ENCODE peak calls at places on chromosomes 11 and 22, in seven cellular contexts. One of them, this sample, is unnamed.

GRCh38 chr11:64844330-64845124 is at the start of gene CDC42BPG:
- DNase-seq in epithelial cell of esophagus: peak; percentile 92
- DNase-seq in CD8-positive, alpha-beta T cell: peak; percentile 76
- DNase-seq in tibial nerve: no peak
- DNase-seq in BJ: no peak
- DNase-seq in fibroblast of the aortic adventitia: peak; percentile 45
- DNase-seq in heart right ventricle: no peak
- DNase-seq in this sample: peak; percentile 34

GRCh38 chr11:95849087-95849825 is 59.0 kb downstream of the CEP57 start:
- DNase-seq in tibial nerve: no peak
- DNase-seq in heart right ventricle: peak; percentile 55
- DNase-seq in BJ: peak; percentile 27
- DNase-seq in epithelial cell of esophagus: peak; percentile 80
- DNase-seq in CD8-positive, alpha-beta T cell: no peak
- DNase-seq in fibroblast of the aortic adventitia: peak; percentile 84
- DNase-seq in this sample: peak; percentile 87

GRCh38 chr22:22025320-22026156 is 43.0 kb upstream of the TOP3B start:
- DNase-seq in epithelial cell of esophagus: no peak
- DNase-seq in tibial nerve: no peak
- DNase-seq in heart right ventricle: no peak
- DNase-seq in fibroblast of the aortic adventitia: no peak
- DNase-seq in CD8-positive, alpha-beta T cell: no peak
- DNase-seq in BJ: no peak
- DNase-seq in this sample: no peak

GRCh38 chr22:44402196-44403111 is 89.7 kb upstream of the SHISAL1 start:
- DNase-seq in CD8-positive, alpha-beta T cell: no peak
- DNase-seq in BJ: no peak
- DNase-seq in fibroblast of the aortic adventitia: no peak
- DNase-seq in epithelial cell of esophagus: no peak
- DNase-seq in tibial nerve: no peak
- DNase-seq in heart right ventricle: no peak
- DNase-seq in this sample: no peak

GRCh38 chr11:82494988-82495432 is 238.7 kb downstream of the FAM181B start:
- DNase-seq in fibroblast of the aortic adventitia: no peak
- DNase-seq in CD8-positive, alpha-beta T cell: no peak
- DNase-seq in tibial nerve: no peak
- DNase-seq in heart right ventricle: no peak
- DNase-seq in epithelial cell of esophagus: peak; percentile 67
- DNase-seq in BJ: no peak
- DNase-seq in this sample: no peak

GRCh38 chr11:75051043-75051442 is 45.6 kb downstream of the OR2AT4 start:
- DNase-seq in BJ: no peak
- DNase-seq in fibroblast of the aortic adventitia: no peak
- DNase-seq in epithelial cell of esophagus: no peak
- DNase-seq in heart right ventricle: no peak
- DNase-seq in CD8-positive, alpha-beta T cell: no peak
- DNase-seq in tibial nerve: no peak
- DNase-seq in this sample: no peak

GRCh38 chr11:39078465-39078864 is 2381.0 kb downstream of the LRRC4C start:
- DNase-seq in tibial nerve: no peak
- DNase-seq in CD8-positive, alpha-beta T cell: no peak
- DNase-seq in epithelial cell of esophagus: no peak
- DNase-seq in fibroblast of the aortic adventitia: no peak
- DNase-seq in heart right ventricle: no peak
- DNase-seq in BJ: no peak
- DNase-seq in this sample: no peak

GRCh38 chr11:38646382-38646781 is 2048.3 kb upstream of the RAG2 start:
- DNase-seq in fibroblast of the aortic adventitia: no peak
- DNase-seq in epithelial cell of esophagus: no peak
- DNase-seq in tibial nerve: no peak
- DNase-seq in CD8-positive, alpha-beta T cell: peak; percentile 0
- DNase-seq in BJ: no peak
- DNase-seq in heart right ventricle: peak; percentile 48
- DNase-seq in this sample: no peak

GRCh38 chr22:46595545-46595944 is 24.6 kb upstream of the GRAMD4 start:
- DNase-seq in tibial nerve: no peak
- DNase-seq in heart right ventricle: no peak
- DNase-seq in epithelial cell of esophagus: no peak
- DNase-seq in BJ: no peak
- DNase-seq in fibroblast of the aortic adventitia: no peak
- DNase-seq in CD8-positive, alpha-beta T cell: no peak
- DNase-seq in this sample: no peak

GRCh38 chr11:10669258-10670033 is 24.1 kb downstream of the IRAG1 start:
- DNase-seq in CD8-positive, alpha-beta T cell: no peak
- DNase-seq in BJ: peak; percentile 85
- DNase-seq in heart right ventricle: no peak
- DNase-seq in fibroblast of the aortic adventitia: peak; percentile 73
- DNase-seq in tibial nerve: no peak
- DNase-seq in epithelial cell of esophagus: no peak
- DNase-seq in this sample: peak; percentile 77

GRCh38 chr11:126415128-126415527 is 59.6 kb downstream of the ST3GAL4 start:
- DNase-seq in BJ: no peak
- DNase-seq in epithelial cell of esophagus: no peak
- DNase-seq in fibroblast of the aortic adventitia: peak; percentile 99
- DNase-seq in CD8-positive, alpha-beta T cell: no peak
- DNase-seq in heart right ventricle: peak; percentile 87
- DNase-seq in tibial nerve: peak; percentile 87
- DNase-seq in this sample: no peak

GRCh38 chr11:37973926-37974325 is 1375.9 kb upstream of the RAG2 start:
- DNase-seq in heart right ventricle: no peak
- DNase-seq in BJ: no peak
- DNase-seq in fibroblast of the aortic adventitia: no peak
- DNase-seq in epithelial cell of esophagus: peak; percentile 77
- DNase-seq in tibial nerve: no peak
- DNase-seq in CD8-positive, alpha-beta T cell: no peak
- DNase-seq in this sample: peak; percentile 16

GRCh38 chr11:114226283-114226859 is 69.8 kb upstream of the NNMT start:
- DNase-seq in tibial nerve: no peak
- DNase-seq in BJ: no peak
- DNase-seq in epithelial cell of esophagus: no peak
- DNase-seq in fibroblast of the aortic adventitia: no peak
- DNase-seq in heart right ventricle: no peak
- DNase-seq in CD8-positive, alpha-beta T cell: no peak
- DNase-seq in this sample: no peak

GRCh38 chr11:114225662-114226061 is 70.5 kb upstream of the NNMT start:
- DNase-seq in tibial nerve: no peak
- DNase-seq in epithelial cell of esophagus: no peak
- DNase-seq in CD8-positive, alpha-beta T cell: no peak
- DNase-seq in BJ: no peak
- DNase-seq in heart right ventricle: no peak
- DNase-seq in fibroblast of the aortic adventitia: no peak
- DNase-seq in this sample: no peak

GRCh38 chr11:114230031-114230430 is 66.2 kb upstream of the NNMT start:
- DNase-seq in tibial nerve: no peak
- DNase-seq in fibroblast of the aortic adventitia: no peak
- DNase-seq in BJ: no peak
- DNase-seq in epithelial cell of esophagus: no peak
- DNase-seq in CD8-positive, alpha-beta T cell: no peak
- DNase-seq in heart right ventricle: no peak
- DNase-seq in this sample: no peak

GRCh38 chr11:114228401-114229061 is 67.7 kb upstream of the NNMT start:
- DNase-seq in fibroblast of the aortic adventitia: no peak
- DNase-seq in tibial nerve: no peak
- DNase-seq in CD8-positive, alpha-beta T cell: no peak
- DNase-seq in heart right ventricle: no peak
- DNase-seq in BJ: no peak
- DNase-seq in epithelial cell of esophagus: no peak
- DNase-seq in this sample: no peak

DNA sequence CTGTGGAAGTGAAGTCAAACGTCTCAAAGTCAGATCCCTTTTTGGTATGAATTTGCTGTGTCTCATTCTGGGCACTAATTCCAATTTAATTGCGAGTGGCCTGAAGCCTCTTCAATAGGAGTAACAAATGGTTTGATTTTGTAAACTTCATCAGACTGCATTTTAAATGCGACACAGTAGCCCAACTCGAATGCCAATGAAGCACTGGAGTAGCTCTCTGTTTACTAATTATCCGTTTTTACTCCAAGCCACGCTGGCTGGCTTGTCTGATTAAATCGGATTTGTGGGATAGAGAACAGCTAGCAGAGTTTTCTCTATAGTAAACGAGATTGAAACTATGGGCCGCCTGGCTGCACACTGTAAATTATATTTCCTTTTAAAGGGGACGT is 67.1 kb upstream of the NNMT start:
- DNase-seq in heart right ventricle: no peak
- DNase-seq in epithelial cell of esophagus: no peak
- DNase-seq in tibial nerve: no peak
- DNase-seq in CD8-positive, alpha-beta T cell: no peak
- DNase-seq in fibroblast of the aortic adventitia: no peak
- DNase-seq in BJ: no peak
- DNase-seq in this sample: no peak
- H3K4me3 ChIP-seq in heart right ventricle: no peak overlapping the region
- H3K4me3 ChIP-seq in epithelial cell of esophagus: no peak overlapping the region
- H3K4me3 ChIP-seq in tibial nerve: no peak overlapping the region
- H3K4me3 ChIP-seq in CD8-positive, alpha-beta T cell: no peak overlapping the region
- H3K4me3 ChIP-seq in fibroblast of the aortic adventitia: no peak overlapping the region
- H3K4me3 ChIP-seq in BJ: no peak overlapping the region
- H3K4me3 ChIP-seq in this sample: no peak overlapping the region

GRCh38 chr11:5618807-5619206 is 6.0 kb upstream of the TRIM34 start:
- DNase-seq in fibroblast of the aortic adventitia: peak; percentile 80
- DNase-seq in epithelial cell of esophagus: peak; percentile 89
- DNase-seq in tibial nerve: no peak
- DNase-seq in BJ: peak; percentile 36
- DNase-seq in heart right ventricle: no peak
- DNase-seq in CD8-positive, alpha-beta T cell: no peak
- DNase-seq in this sample: peak; percentile 64
- TF ChIP-seq CTCF in fibroblast of the aortic adventitia: no peak
- TF ChIP-seq CTCF in epithelial cell of esophagus: no peak
- TF ChIP-seq CTCF in tibial nerve: no peak
- TF ChIP-seq CTCF in BJ: no peak
- TF ChIP-seq CTCF in heart right ventricle: no peak
- TF ChIP-seq CTCF in CD8-positive, alpha-beta T cell: no peak
- TF ChIP-seq CTCF in this sample: no peak

GRCh38 chr11:60844045-60844869 is 2.3 kb downstream of the CCDC86 start:
- DNase-seq in epithelial cell of esophagus: peak; percentile 45
- DNase-seq in heart right ventricle: no peak
- DNase-seq in fibroblast of the aortic adventitia: peak; percentile 11
- DNase-seq in tibial nerve: no peak
- DNase-seq in CD8-positive, alpha-beta T cell: no peak
- DNase-seq in BJ: no peak
- DNase-seq in this sample: peak; percentile 57
- H3K4me3 ChIP-seq in epithelial cell of esophagus: peak overlapping the region; percentile 64
- H3K4me3 ChIP-seq in heart right ventricle: peak overlapping the region; percentile 77
- H3K4me3 ChIP-seq in fibroblast of the aortic adventitia: peak overlapping the region; percentile 96
- H3K4me3 ChIP-seq in tibial nerve: no peak overlapping the region
- H3K4me3 ChIP-seq in CD8-positive, alpha-beta T cell: peak overlapping the region; percentile 84
- H3K4me3 ChIP-seq in BJ: peak overlapping the region; percentile 16
- H3K4me3 ChIP-seq in this sample: peak overlapping the region; percentile 93

GRCh38 chr11:2930705-2931415 is 1.6 kb upstream of the PHLDA2 start:
- DNase-seq in tibial nerve: no peak
- DNase-seq in fibroblast of the aortic adventitia: peak; percentile 11
- DNase-seq in BJ: no peak
- DNase-seq in epithelial cell of esophagus: peak; percentile 84
- DNase-seq in heart right ventricle: peak; percentile 44
- DNase-seq in CD8-positive, alpha-beta T cell: peak; percentile 38
- DNase-seq in this sample: peak; percentile 54
- TF ChIP-seq CTCF in tibial nerve: peak; percentile 32
- TF ChIP-seq CTCF in fibroblast of the aortic adventitia: peak; percentile 52
- TF ChIP-seq CTCF in BJ: peak; percentile 38
- TF ChIP-seq CTCF in epithelial cell of esophagus: peak; percentile 66
- TF ChIP-seq CTCF in heart right ventricle: peak; percentile 42
- TF ChIP-seq CTCF in CD8-positive, alpha-beta T cell: no peak
- TF ChIP-seq CTCF in this sample: peak; percentile 73

DNA sequence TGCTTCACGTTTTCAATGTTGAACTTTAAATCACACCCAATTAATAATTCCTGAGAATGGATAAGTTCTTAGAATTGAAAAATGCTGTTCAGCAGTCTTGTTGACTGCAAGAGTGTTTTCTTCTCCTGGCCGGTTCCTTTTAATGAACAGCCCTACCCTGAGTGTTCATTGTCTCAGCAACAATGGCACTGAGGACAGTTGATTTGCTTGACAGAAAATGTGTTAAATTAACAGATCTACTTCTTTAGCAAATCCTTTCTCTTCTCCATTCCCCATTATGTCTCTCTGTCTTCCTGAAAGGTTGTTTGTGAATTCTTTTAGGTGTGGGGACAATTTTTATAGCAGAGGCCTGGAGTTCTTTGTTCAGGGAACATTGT is 11.4 kb downstream of the CECR2 start:
- DNase-seq in tibial nerve: no peak
- DNase-seq in epithelial cell of esophagus: no peak
- DNase-seq in BJ: no peak
- DNase-seq in fibroblast of the aortic adventitia: no peak
- DNase-seq in heart right ventricle: no peak
- DNase-seq in CD8-positive, alpha-beta T cell: no peak
- DNase-seq in this sample: no peak
- H3K4me3 ChIP-seq in tibial nerve: no peak overlapping the region
- H3K4me3 ChIP-seq in epithelial cell of esophagus: no peak overlapping the region
- H3K4me3 ChIP-seq in BJ: no peak overlapping the region
- H3K4me3 ChIP-seq in fibroblast of the aortic adventitia: no peak overlapping the region
- H3K4me3 ChIP-seq in heart right ventricle: no peak overlapping the region
- H3K4me3 ChIP-seq in CD8-positive, alpha-beta T cell: no peak overlapping the region
- H3K4me3 ChIP-seq in this sample: no peak overlapping the region

GRCh38 chr11:125320347-125321122 is 156.0 kb downstream of the PKNOX2 start:
- DNase-seq in tibial nerve: no peak
- DNase-seq in BJ: no peak
- DNase-seq in fibroblast of the aortic adventitia: no peak
- DNase-seq in heart right ventricle: no peak
- DNase-seq in epithelial cell of esophagus: no peak
- DNase-seq in CD8-positive, alpha-beta T cell: no peak
- DNase-seq in this sample: no peak
- TF ChIP-seq CTCF in tibial nerve: no peak
- TF ChIP-seq CTCF in BJ: no peak
- TF ChIP-seq CTCF in fibroblast of the aortic adventitia: no peak
- TF ChIP-seq CTCF in heart right ventricle: no peak
- TF ChIP-seq CTCF in epithelial cell of esophagus: no peak
- TF ChIP-seq CTCF in CD8-positive, alpha-beta T cell: no peak
- TF ChIP-seq CTCF in this sample: no peak

GRCh38 chr11:73478737-73479347 is 102.6 kb downstream of the RELT start:
- DNase-seq in CD8-positive, alpha-beta T cell: no peak
- DNase-seq in tibial nerve: no peak
- DNase-seq in fibroblast of the aortic adventitia: peak; percentile 62
- DNase-seq in BJ: no peak
- DNase-seq in epithelial cell of esophagus: peak; percentile 66
- DNase-seq in heart right ventricle: no peak
- DNase-seq in this sample: peak; percentile 41

GRCh38 chr11:73473252-73473651 is 97.1 kb downstream of the RELT start:
- DNase-seq in epithelial cell of esophagus: no peak
- DNase-seq in CD8-positive, alpha-beta T cell: no peak
- DNase-seq in BJ: no peak
- DNase-seq in fibroblast of the aortic adventitia: no peak
- DNase-seq in heart right ventricle: no peak
- DNase-seq in tibial nerve: no peak
- DNase-seq in this sample: no peak

GRCh38 chr11:73480677-73481076 is 104.5 kb downstream of the RELT start:
- DNase-seq in epithelial cell of esophagus: peak; percentile 5
- DNase-seq in tibial nerve: no peak
- DNase-seq in fibroblast of the aortic adventitia: peak; percentile 80
- DNase-seq in CD8-positive, alpha-beta T cell: no peak
- DNase-seq in heart right ventricle: no peak
- DNase-seq in BJ: no peak
- DNase-seq in this sample: no peak

GRCh38 chr11:73477518-73477917 is 101.3 kb downstream of the RELT start:
- DNase-seq in heart right ventricle: no peak
- DNase-seq in CD8-positive, alpha-beta T cell: no peak
- DNase-seq in tibial nerve: no peak
- DNase-seq in epithelial cell of esophagus: no peak
- DNase-seq in BJ: no peak
- DNase-seq in fibroblast of the aortic adventitia: no peak
- DNase-seq in this sample: no peak

GRCh38 chr11:73475549-73475948 is 99.3 kb downstream of the RELT start:
- DNase-seq in fibroblast of the aortic adventitia: no peak
- DNase-seq in heart right ventricle: no peak
- DNase-seq in CD8-positive, alpha-beta T cell: no peak
- DNase-seq in tibial nerve: no peak
- DNase-seq in BJ: no peak
- DNase-seq in epithelial cell of esophagus: no peak
- DNase-seq in this sample: no peak
- H3K4me3 ChIP-seq in fibroblast of the aortic adventitia: no peak overlapping the region
- H3K4me3 ChIP-seq in heart right ventricle: no peak overlapping the region
- H3K4me3 ChIP-seq in CD8-positive, alpha-beta T cell: no peak overlapping the region
- H3K4me3 ChIP-seq in tibial nerve: no peak overlapping the region
- H3K4me3 ChIP-seq in BJ: no peak overlapping the region
- H3K4me3 ChIP-seq in epithelial cell of esophagus: no peak overlapping the region
- H3K4me3 ChIP-seq in this sample: no peak overlapping the region

This sample was measured in astrocyte of the spinal cord.